ENCODE peak calls at places on chromosomes 5 and 9, in four cellular contexts. T, B, V and A are unnamed samples.

GRCh38 chr9:120663950-120664349 is 50.3 kb downstream of the MEGF9 start:
- DNase-seq in B (no peak), V (no peak), T (no peak), A (no peak)

GRCh38 chr9:123761905-123762605 is 167.9 kb downstream of the DENND1A start:
- DNase-seq in T (no peak), V (no peak), B (no peak), A (no peak)

GRCh38 chr9:76218868-76219462 is 175.3 kb downstream of the RFK start:
- DNase-seq in T (no peak), V (no peak), B (no peak), A (no peak)

GRCh38 chr9:18473551-18474279 is at the start of gene ADAMTSL1:
- DNase-seq in V (peak), B (no peak), T (no peak), A (no peak)

GRCh38 chr9:95213102-95213501 is 104.4 kb downstream of the FANCC start:
- DNase-seq in V (no peak), B (no peak), T (no peak), A (no peak)

GRCh38 chr9:31807574-31808256 is 576.7 kb upstream of the ACO1 start:
- DNase-seq in B (no peak), T (no peak), V (no peak), A (no peak)

GRCh38 chr5:158925314-158925713 is 174.4 kb downstream of the EBF1 start:
- DNase-seq in T (no peak), V (no peak), B (no peak), A (no peak)

GRCh38 chr9:98263482-98264357 is 8.3 kb upstream of the TBC1D2 start:
- DNase-seq in V (peak), T (peak), B (peak), A (peak)

GRCh38 chr5:83583859-83584258 is 112.3 kb downstream of the VCAN start:
- DNase-seq in B (peak), T (no peak), V (peak), A (peak)

GRCh38 chr5:1010641-1011046 is 2.0 kb downstream of the NKD2 start:
- DNase-seq in B (no peak), V (no peak), T (no peak), A (no peak)

GRCh38 chr9:129059796-129060785 is 20.8 kb upstream of the DOLPP1 start:
- DNase-seq in T (no peak), B (no peak), V (no peak), A (no peak)

GRCh38 chr5:32170303-32171170 is 3.6 kb downstream of the GOLPH3 start:
- DNase-seq in V (peak), B (peak), T (no peak), A (peak)

GRCh38 chr9:133707065-133707760 is 30.9 kb downstream of the SARDH start:
- DNase-seq in B (peak), T (no peak), V (peak), A (no peak)

GRCh38 chr5:170632266-170632984 is 128.6 kb downstream of the KCNIP1 start:
- DNase-seq in B (no peak), T (no peak), V (no peak), A (no peak)

GRCh38 chr9:95090871-95091573 is 226.5 kb downstream of the FANCC start:
- DNase-seq in B (no peak), T (no peak), V (no peak), A (no peak)

GRCh38 chr5:7405277-7405676 is 9.3 kb downstream of the ADCY2 start:
- DNase-seq in T (no peak), B (no peak), V (no peak), A (no peak)

GRCh38 chr9:124482431-124483031 is 24.7 kb downstream of the NR5A1 start:
- DNase-seq in T (no peak), V (no peak), B (no peak), A (peak)

GRCh38 chr9:128091144-128091543 is 23.1 kb downstream of the SLC25A25 start:
- DNase-seq in V (peak), B (peak), T (no peak), A (no peak)

GRCh38 chr5:55923873-55924500 is 70.8 kb downstream of the IL6ST start:
- DNase-seq in B (no peak), V (no peak), T (no peak), A (no peak)
- H3K27ac ChIP-seq in B (no peak), V (no peak), T (no peak), A (no peak)

GRCh38 chr9:88992556-88992955 is 1.3 kb downstream of the S1PR3 start:
- DNase-seq in T (no peak), B (no peak), V (no peak), A (no peak)

GRCh38 chr9:88989961-88990570 is 1.2 kb upstream of the S1PR3 start:
- DNase-seq in T (no peak), B (no peak), V (no peak), A (no peak)

GRCh38 chr9:88993327-88993726 is 2.1 kb downstream of the S1PR3 start:
- DNase-seq in V (peak), B (no peak), T (no peak), A (no peak)

GRCh38 chr9:88990721-88991065 is 575 bp upstream of the S1PR3 start:
- DNase-seq in T (no peak), B (no peak), V (no peak), A (no peak)

DNA sequence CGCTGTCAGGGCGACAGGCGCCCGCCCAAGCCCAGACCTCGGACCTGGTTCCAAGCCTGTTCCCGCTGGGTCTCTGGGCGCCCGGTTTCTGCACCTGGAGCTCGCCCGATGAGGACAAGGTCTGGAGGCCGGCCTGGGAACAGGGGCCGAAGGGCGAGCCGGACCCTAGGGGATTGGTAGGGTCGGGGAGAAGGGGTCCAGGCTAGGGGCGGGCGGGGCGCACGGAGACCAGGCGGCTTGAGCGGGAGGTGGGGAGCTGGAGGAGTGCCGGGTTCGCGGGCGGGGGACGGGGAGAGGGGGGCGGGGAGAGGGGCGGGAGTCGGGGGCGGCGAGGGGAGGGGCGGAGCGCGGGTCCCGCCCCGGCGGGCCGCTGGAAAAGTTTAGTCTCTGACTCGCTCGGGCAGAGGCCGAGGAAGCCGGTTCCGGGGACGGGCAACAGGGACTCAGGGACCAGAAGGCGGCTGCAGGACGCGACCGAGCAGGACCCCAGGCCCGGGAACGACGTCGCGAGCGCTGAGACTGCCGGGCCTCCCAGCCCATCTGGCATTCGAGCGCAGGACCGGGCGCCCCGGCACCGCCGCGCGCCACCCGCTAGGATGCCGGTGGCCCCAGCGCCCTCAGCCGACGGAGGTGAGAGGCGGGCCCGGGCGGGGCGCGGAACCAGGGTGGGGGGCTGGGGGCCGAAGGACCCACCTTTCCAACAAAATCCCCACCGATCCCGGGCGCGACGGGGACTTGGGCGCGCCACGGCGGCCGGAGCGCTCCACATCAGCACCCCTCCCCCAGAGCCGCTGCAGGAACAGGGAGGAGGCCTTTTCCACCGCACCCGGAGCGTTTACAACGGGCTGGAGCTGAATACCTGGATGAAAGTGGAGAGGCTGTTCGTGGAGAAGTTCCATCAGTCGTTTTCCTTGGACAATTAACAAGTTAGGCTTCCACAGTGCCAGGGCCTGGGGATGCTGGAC is at the start of gene S1PR3:
- DNase-seq in T (no peak), B (peak), V (no peak), A (peak)
- TF ChIP-seq CTCF in T (no peak), B (no peak), V (no peak), A (no peak)

GRCh38 chr9:36207016-36207415 is 16.3 kb downstream of the CLTA start:
- DNase-seq in T (no peak), B (peak), V (peak), A (no peak)
- H3K27ac ChIP-seq in T (no peak), B (no peak), V (peak), A (peak)

GRCh38 chr9:720239-720881 is 121.1 kb upstream of the DMRT1 start:
- DNase-seq in B (no peak), T (no peak), V (no peak), A (no peak)

GRCh38 chr9:717722-718121 is 123.8 kb upstream of the DMRT1 start:
- DNase-seq in T (no peak), V (no peak), B (no peak), A (no peak)

GRCh38 chr9:723308-723707 is 118.2 kb upstream of the DMRT1 start:
- DNase-seq in B (no peak), T (no peak), V (no peak), A (no peak)

GRCh38 chr9:726005-726404 is 115.5 kb upstream of the DMRT1 start:
- DNase-seq in V (no peak), B (no peak), T (no peak), A (no peak)

DNA sequence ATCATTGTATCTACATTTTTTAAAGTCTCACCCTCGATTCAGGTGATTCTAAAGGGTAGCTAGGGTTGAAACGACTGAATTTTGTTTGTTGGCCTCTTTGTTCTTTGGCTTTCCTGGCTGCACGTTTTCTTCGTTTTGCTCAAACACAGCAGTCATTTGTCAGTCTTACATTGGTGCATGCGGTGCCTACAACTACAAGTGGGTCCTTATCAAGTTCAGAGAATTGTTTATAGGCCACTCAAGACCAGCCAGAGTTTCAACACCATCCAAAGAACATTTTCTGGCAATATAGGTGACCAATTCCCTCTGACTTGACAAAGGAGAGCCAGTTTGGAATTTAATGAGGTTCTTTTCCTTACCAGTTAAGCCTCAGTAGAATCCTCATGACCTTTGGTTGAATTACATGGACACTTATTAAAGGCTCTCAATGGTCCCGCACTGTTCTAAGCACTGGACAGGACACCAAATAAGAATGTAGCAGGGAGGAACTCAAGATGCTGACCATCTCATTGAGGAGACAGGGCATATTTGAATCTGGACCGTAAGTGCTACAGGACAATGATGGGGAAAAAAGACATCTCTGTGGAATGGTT is 119.0 kb upstream of the DMRT1 start:
- DNase-seq in T (no peak), V (no peak), B (no peak), A (no peak)
- TF ChIP-seq CTCF in T (no peak), V (no peak), B (no peak), A (no peak)

GRCh38 chr9:35609001-35609819 is 4.1 kb downstream of the TESK1 start:
- DNase-seq in T (no peak), B (no peak), V (no peak), A (no peak)
- H3K27ac ChIP-seq in T (no peak), B (no peak), V (no peak), A (peak)

DNA sequence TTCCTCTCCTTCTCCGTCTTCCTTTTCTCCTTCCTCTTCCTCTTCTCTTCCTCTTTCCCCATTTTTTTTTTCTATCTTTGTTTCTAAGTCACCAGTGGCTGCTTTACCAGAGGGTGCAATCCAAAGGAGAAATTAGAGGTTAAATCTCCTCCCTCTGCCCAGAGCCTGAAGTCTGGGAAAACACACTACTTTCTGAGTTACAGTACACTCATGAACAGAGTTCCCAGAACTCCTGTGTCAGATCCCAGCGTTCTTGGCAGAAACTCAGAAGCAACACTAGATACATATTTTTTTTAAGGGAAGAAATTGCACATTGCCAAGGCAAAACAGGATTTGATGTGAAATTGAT is 189.0 kb downstream of the SNCAIP start:
- DNase-seq in V (peak), T (no peak), B (no peak), A (no peak)
- TF ChIP-seq CTCF in V (no peak), T (no peak), B (no peak), A (no peak)

GRCh38 chr9:5843450-5844249 is 10.7 kb upstream of the ERMP1 start:
- DNase-seq in T (no peak), B (no peak), V (peak), A (no peak)

GRCh38 chr9:5839572-5839902 is 6.6 kb upstream of the ERMP1 start:
- DNase-seq in B (no peak), V (no peak), T (no peak), A (no peak)

GRCh38 chr9:5845147-5845531 is 12.2 kb upstream of the ERMP1 start:
- DNase-seq in T (no peak), B (no peak), V (no peak), A (no peak)

GRCh38 chr9:5846080-5846479 is 13.2 kb upstream of the ERMP1 start:
- DNase-seq in V (no peak), T (no peak), B (no peak), A (no peak)

DNA sequence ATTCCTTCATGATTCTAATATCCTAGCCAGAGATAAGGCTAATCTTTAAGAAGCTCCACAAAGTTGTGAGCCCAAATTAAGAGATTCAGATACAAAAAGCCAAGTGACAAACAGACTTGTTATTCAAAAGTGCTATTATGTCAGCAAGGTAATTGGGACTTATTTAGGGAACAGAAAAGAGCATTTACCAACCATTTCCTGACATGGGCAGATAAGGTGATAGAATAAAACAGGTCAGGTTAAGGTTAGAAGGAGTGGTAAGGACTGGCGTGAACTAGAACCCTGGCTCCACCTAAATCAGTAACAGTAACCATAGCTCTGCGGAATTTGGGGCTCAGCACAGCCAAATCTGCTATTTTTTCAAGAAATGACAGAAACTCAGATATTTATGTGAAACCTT is 10.0 kb upstream of the ERMP1 start:
- DNase-seq in V (no peak), T (no peak), B (no peak), A (no peak)
- H3K27ac ChIP-seq in V (no peak), T (no peak), B (no peak), A (no peak)